ENCODE peak calls at places on chromosomes 1 and 21, in nine cellular contexts. U, T, Z, B, X, P, D, Q and I are unnamed samples.
A peak's percentile ranks its signal among the peaks of the same experiment; 100 is the strongest.

GRCh38 chr1:16075337-16076002 is 2.0 kb upstream of the FAM131C start:
- DNase-seq in U (no peak), T (peak; percentile 85), Z (peak; percentile 67), B (peak; percentile 17), X (peak; percentile 47), P (no peak), D (peak; percentile 90), Q (no peak), I (no peak)

GRCh38 chr1:18160290-18160942 is 52.8 kb downstream of the IGSF21 start:
- DNase-seq in U (no peak), T (no peak), Z (peak; percentile 24), B (no peak), X (no peak), P (no peak), D (no peak), Q (no peak), I (no peak)

GRCh38 chr1:153494976-153495535 is 34.6 kb upstream of the S100A7 start:
- DNase-seq in U (peak; percentile 14), T (peak; percentile 52), Z (peak; percentile 83), B (no peak), X (peak; percentile 72), P (no peak), D (peak; percentile 59), Q (no peak), I (peak; percentile 65)

GRCh38 chr1:198929961-198930599 is 291.2 kb downstream of the PTPRC start:
- DNase-seq in U (no peak), T (peak; percentile 31), Z (no peak), B (no peak), X (no peak), P (peak; percentile 50), D (peak; percentile 49), Q (no peak), I (no peak)

GRCh38 chr1:6419397-6419802 is 319 bp downstream of the HES2 start:
- DNase-seq in U (no peak), T (no peak), Z (no peak), B (peak; percentile 45), X (no peak), P (no peak), D (no peak), Q (no peak), I (no peak)

GRCh38 chr21:34726627-34727337 is 58.0 kb downstream of the CLIC6 start:
- DNase-seq in U (no peak), T (peak; percentile 43), Z (no peak), B (peak; percentile 55), X (no peak), P (peak; percentile 75), D (no peak), Q (no peak), I (no peak)

GRCh38 chr1:196115641-196116040 is 492.6 kb downstream of the KCNT2 start:
- DNase-seq in U (no peak), T (peak; percentile 70), Z (peak; percentile 65), B (peak; percentile 46), X (peak; percentile 73), P (peak; percentile 19), D (peak; percentile 52), Q (peak; percentile 37), I (no peak)

GRCh38 chr1:6868371-6869001 is 83.2 kb downstream of the CAMTA1 start:
- DNase-seq in U (no peak), T (no peak), Z (no peak), B (no peak), X (no peak), P (peak; percentile 21), D (no peak), Q (no peak), I (peak; percentile 22)

GRCh38 chr1:162364498-162364897 is 12.2 kb downstream of the SPATA46 start:
- DNase-seq in U (no peak), T (no peak), Z (no peak), B (no peak), X (no peak), P (no peak), D (no peak), Q (no peak), I (no peak)

GRCh38 chr1:35633526-35633925 is 7.8 kb downstream of the PSMB2 start:
- DNase-seq in U (no peak), T (no peak), Z (no peak), B (no peak), X (no peak), P (no peak), D (no peak), Q (no peak), I (no peak)

GRCh38 chr1:32159189-32159588 is 20.3 kb upstream of the TXLNA start:
- DNase-seq in U (no peak), T (no peak), Z (no peak), B (no peak), X (no peak), P (no peak), D (no peak), Q (no peak), I (peak; percentile 61)

GRCh38 chr21:33936221-33937038 is 20.8 kb upstream of the ATP5PO start:
- DNase-seq in U (no peak), T (no peak), Z (no peak), B (no peak), X (no peak), P (no peak), D (peak; percentile 40), Q (no peak), I (no peak)

GRCh38 chr1:232667781-232668101 is 37.8 kb upstream of the SIPA1L2 start:
- DNase-seq in U (peak; percentile 8), T (peak; percentile 25), Z (no peak), B (no peak), X (no peak), P (no peak), D (peak; percentile 77), Q (no peak), I (no peak)

GRCh38 chr21:27519357-27519756 is 552.5 kb upstream of the ADAMTS5 start:
- DNase-seq in U (peak; percentile 44), T (peak; percentile 97), Z (no peak), B (peak; percentile 67), X (no peak), P (peak; percentile 68), D (peak; percentile 89), Q (peak; percentile 59), I (no peak)
- TF ChIP-seq CTCF in U (no peak), T (no peak), Z (no peak), B (no peak), X (no peak), P (no peak), D (no peak), Q (no peak), I (no peak)

DNA sequence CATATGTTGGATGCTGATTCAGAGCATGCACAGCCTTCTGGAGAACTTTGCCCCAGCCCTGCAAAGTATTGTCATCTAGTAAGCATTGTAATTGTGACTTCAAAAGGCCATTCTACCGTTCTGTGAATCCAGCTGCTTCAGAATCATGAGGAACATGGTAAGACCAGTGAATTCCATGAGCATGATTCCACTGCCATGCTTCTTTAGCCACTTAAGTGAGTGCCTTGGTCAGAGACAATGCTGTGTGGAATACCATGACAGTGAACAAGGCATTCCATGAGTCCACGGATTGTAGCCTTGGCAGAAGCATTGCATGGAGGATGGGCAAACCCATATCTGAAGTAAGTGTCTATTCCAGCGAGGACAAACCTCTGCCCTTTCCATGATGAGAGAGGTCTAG is 123.7 kb downstream of the S1PR1 start:
- DNase-seq in U (no peak), T (peak; percentile 2), Z (no peak), B (no peak), X (no peak), P (no peak), D (no peak), Q (no peak), I (no peak)
- TF ChIP-seq CTCF in U (no peak), T (no peak), Z (no peak), B (no peak), X (no peak), P (no peak), D (no peak), Q (no peak), I (no peak)

GRCh38 chr21:24046816-24047443 is 1560.4 kb downstream of the MRPL39 start:
- DNase-seq in U (no peak), T (no peak), Z (no peak), B (no peak), X (no peak), P (no peak), D (no peak), Q (no peak), I (no peak)
- TF ChIP-seq CTCF in U (no peak), T (no peak), Z (no peak), B (no peak), X (no peak), P (no peak), D (no peak), Q (no peak), I (no peak)

GRCh38 chr1:179448429-179449149 is 82.8 kb downstream of the AXDND1 start:
- DNase-seq in U (no peak), T (no peak), Z (peak; percentile 21), B (no peak), X (no peak), P (no peak), D (no peak), Q (no peak), I (no peak)

GRCh38 chr1:179445593-179445992 is 79.8 kb downstream of the AXDND1 start:
- DNase-seq in U (no peak), T (no peak), Z (no peak), B (no peak), X (no peak), P (no peak), D (no peak), Q (no peak), I (no peak)

GRCh38 chr1:179447489-179447888 is 81.7 kb downstream of the AXDND1 start:
- DNase-seq in U (no peak), T (peak; percentile 2), Z (no peak), B (no peak), X (no peak), P (peak; percentile 4), D (peak; percentile 10), Q (no peak), I (no peak)
- TF ChIP-seq CTCF in U (no peak), T (peak; percentile 5), Z (no peak), B (peak; percentile 47), X (no peak), P (peak; percentile 26), D (peak; percentile 20), Q (peak; percentile 6), I (peak; percentile 11)

DNA sequence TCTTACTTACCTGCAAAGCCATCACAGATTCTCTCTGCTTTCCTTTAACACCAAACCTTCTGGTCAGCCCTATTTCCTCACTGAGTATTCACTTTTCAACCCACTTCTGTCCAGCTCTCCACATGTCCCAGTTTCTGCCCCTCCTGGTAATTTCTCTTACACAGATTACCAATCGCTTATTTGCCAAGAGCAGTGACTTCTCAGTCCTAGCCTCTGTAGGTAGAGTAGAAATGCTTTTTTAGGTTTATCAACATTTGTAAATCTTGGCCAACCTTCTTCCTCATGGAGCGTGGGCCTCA is 33.6 kb upstream of the LRRC8C start:
- DNase-seq in U (no peak), T (no peak), Z (no peak), B (no peak), X (no peak), P (no peak), D (no peak), Q (no peak), I (no peak)
- TF ChIP-seq CTCF in U (no peak), T (no peak), Z (peak; percentile 28), B (no peak), X (no peak), P (no peak), D (no peak), Q (no peak), I (no peak)

DNA sequence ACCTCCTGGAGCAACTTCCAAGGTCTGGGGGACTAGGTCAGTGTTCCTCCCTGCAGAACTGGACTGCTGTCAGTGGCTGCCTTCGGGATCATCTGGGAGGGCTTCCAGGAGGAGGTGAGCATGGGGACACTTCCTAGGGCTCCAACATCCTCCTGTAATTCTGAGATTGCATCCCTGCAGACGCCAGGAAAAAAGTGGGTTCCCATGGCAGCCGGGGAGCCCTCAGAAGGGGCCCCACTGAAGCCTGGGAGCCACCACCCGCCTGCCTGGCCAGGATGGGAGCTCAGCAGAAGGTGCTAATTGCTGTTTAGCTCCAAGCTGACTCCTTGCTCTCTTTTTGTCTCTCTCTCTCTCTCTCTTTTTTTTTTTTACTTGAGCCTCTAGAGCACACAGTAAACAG is 16.1 kb upstream of the ARF1 start:
- DNase-seq in U (no peak), T (no peak), Z (no peak), B (no peak), X (no peak), P (no peak), D (no peak), Q (no peak), I (no peak)
- TF ChIP-seq CTCF in U (no peak), T (no peak), Z (no peak), B (no peak), X (no peak), P (no peak), D (no peak), Q (no peak), I (no peak)